ENCODE peak calls at places on chromosomes 7 and 10, in six cellular contexts. I, W, Q, B, Y and C are unnamed samples.

GRCh38 chr7:90624128-90624980 is 28.2 kb downstream of the CDK14 start:
- DNase-seq in Y (no peak), Q (no peak), I (peak), B (no peak), W (no peak), C (peak)

GRCh38 chr7:42143605-42144252 is 93.3 kb downstream of the GLI3 start:
- DNase-seq in I (peak), Q (no peak), B (no peak), W (peak), Y (no peak), C (peak)

GRCh38 chr10:63738410-63738809 is 217.2 kb downstream of the REEP3 start:
- DNase-seq in B (peak), W (peak), I (peak), Q (no peak), Y (no peak), C (no peak)

GRCh38 chr10:76303682-76304316 is 872.4 kb downstream of the LRMDA start:
- DNase-seq in Q (peak), I (peak), B (peak), Y (no peak), W (peak), C (peak)

GRCh38 chr10:92894081-92894480 is 45.8 kb downstream of the EXOC6 start:
- DNase-seq in Y (no peak), Q (no peak), I (no peak), B (no peak), W (no peak), C (no peak)

GRCh38 chr10:71726673-71727428 is 7.3 kb upstream of the C10orf105 start:
- DNase-seq in Y (peak), I (no peak), W (no peak), B (no peak), Q (peak), C (no peak)

GRCh38 chr10:90066435-90066834 is 365.0 kb downstream of the KIF20B start:
- DNase-seq in Q (no peak), I (no peak), Y (no peak), B (no peak), W (no peak), C (no peak)

GRCh38 chr10:92290076-92290836 is 622 bp downstream of the CPEB3 start:
- DNase-seq in W (peak), I (peak), B (peak), Y (peak), Q (peak), C (peak)

GRCh38 chr10:100747826-100748231 is 2.4 kb downstream of the PAX2 start:
- DNase-seq in Y (no peak), W (no peak), B (no peak), I (no peak), Q (no peak), C (no peak)

GRCh38 chr10:60816624-60817023 is 38.3 kb downstream of the CDK1 start:
- DNase-seq in B (peak), I (peak), W (peak), Q (peak), Y (no peak), C (peak)

GRCh38 chr7:111384065-111384891 is 178.0 kb downstream of the IMMP2L start:
- DNase-seq in W (peak), Y (no peak), Q (no peak), B (peak), I (peak), C (peak)

GRCh38 chr7:99061001-99061779 is 82.7 kb downstream of the SMURF1 start:
- DNase-seq in I (no peak), B (no peak), Y (no peak), W (no peak), Q (no peak), C (no peak)